ENCODE peak calls at places on chromosomes 7 and 10, in six cellular contexts. M, T, W, U, A and H are unnamed samples.

GRCh38 chr7:155405399-155406318 is 52.3 kb upstream of the EN2 start:
- DNase-seq in M (no peak), T (peak; percentile 46), W (no peak), U (peak; percentile 20), A (no peak), H (no peak)

GRCh38 chr7:27163776-27164380 is 1.5 kb downstream of the HOXA9 start:
- DNase-seq in M (no peak), T (no peak), W (peak; percentile 28), U (no peak), A (no peak), H (no peak)

GRCh38 chr7:51229106-51229537 is 87.5 kb downstream of the COBL start:
- DNase-seq in M (peak; percentile 63), T (peak; percentile 36), W (no peak), U (no peak), A (no peak), H (no peak)

GRCh38 chr7:130943336-130943901 is 209.4 kb upstream of the KLF14 start:
- DNase-seq in M (peak; percentile 74), T (no peak), W (peak; percentile 84), U (no peak), A (peak; percentile 97), H (no peak)

GRCh38 chr10:72889391-72889831 is 4.1 kb upstream of the OIT3 start:
- DNase-seq in M (peak; percentile 11), T (no peak), W (peak; percentile 26), U (no peak), A (peak; percentile 49), H (peak; percentile 94)

GRCh38 chr10:22824984-22825383 is 102.9 kb upstream of the ARMC3 start:
- DNase-seq in M (peak; percentile 99), T (no peak), W (peak; percentile 82), U (no peak), A (peak; percentile 74), H (no peak)

GRCh38 chr7:157470699-157471098 is 133.9 kb downstream of the DNAJB6 start:
- DNase-seq in M (no peak), T (no peak), W (no peak), U (no peak), A (no peak), H (no peak)

GRCh38 chr7:92904292-92905131 is 68.1 kb upstream of the CDK6 start:
- DNase-seq in M (peak; percentile 99), T (peak; percentile 96), W (peak; percentile 99), U (peak; percentile 80), A (peak; percentile 97), H (peak; percentile 16)

GRCh38 chr7:19321925-19322470 is 176.8 kb upstream of the FERD3L start:
- DNase-seq in M (no peak), T (no peak), W (no peak), U (no peak), A (no peak), H (no peak)

GRCh38 chr10:94224656-94225055 is 138.1 kb downstream of the NOC3L start:
- DNase-seq in M (peak; percentile 97), T (no peak), W (peak; percentile 82), U (no peak), A (peak; percentile 85), H (no peak)

GRCh38 chr10:94276140-94276539 is 86.6 kb downstream of the NOC3L start:
- DNase-seq in M (no peak), T (no peak), W (no peak), U (no peak), A (no peak), H (no peak)

GRCh38 chr7:140961117-140961516 is 36.4 kb upstream of the BRAF start:
- DNase-seq in M (no peak), T (no peak), W (no peak), U (no peak), A (no peak), H (no peak)

GRCh38 chr7:138097064-138097741 is 20.9 kb downstream of the AKR1D1 start:
- DNase-seq in M (peak; percentile 55), T (no peak), W (peak; percentile 36), U (no peak), A (no peak), H (peak; percentile 25)

GRCh38 chr7:111357691-111358090 is 204.6 kb downstream of the IMMP2L start:
- DNase-seq in M (peak; percentile 49), T (no peak), W (peak; percentile 84), U (no peak), A (peak; percentile 56), H (peak; percentile 96)

GRCh38 chr7:148265896-148266295 is 324.7 kb upstream of the C7orf33 start:
- DNase-seq in M (no peak), T (no peak), W (no peak), U (no peak), A (no peak), H (no peak)

GRCh38 chr10:132667613-132668394 is 118.1 kb downstream of the NKX6-2 start:
- DNase-seq in M (peak; percentile 92), T (no peak), W (peak; percentile 65), U (no peak), A (peak; percentile 86), H (peak; percentile 53)

GRCh38 chr10:79192677-79193003 is 123.9 kb downstream of the ZMIZ1 start:
- DNase-seq in M (peak; percentile 26), T (no peak), W (peak; percentile 90), U (no peak), A (peak; percentile 73), H (peak; percentile 5)

GRCh38 chr10:53013201-53013808 is 240.7 kb upstream of the MBL2 start:
- DNase-seq in M (no peak), T (no peak), W (no peak), U (no peak), A (no peak), H (no peak)

GRCh38 chr10:124179308-124180043 is 86.1 kb upstream of the CHST15 start:
- DNase-seq in M (no peak), T (peak; percentile 21), W (no peak), U (no peak), A (no peak), H (no peak)

GRCh38 chr7:55556031-55556430 is 16.3 kb downstream of the VOPP1 start:
- DNase-seq in M (peak; percentile 48), T (peak; percentile 31), W (no peak), U (no peak), A (no peak), H (peak; percentile 56)

GRCh38 chr10:69345890-69346474 is 67.7 kb downstream of the HK1 start:
- DNase-seq in M (no peak), T (no peak), W (no peak), U (no peak), A (no peak), H (peak; percentile 25)

GRCh38 chr10:49138361-49138891 is 4.6 kb upstream of the FAM170B start:
- DNase-seq in M (no peak), T (peak; percentile 19), W (peak; percentile 56), U (no peak), A (peak; percentile 87), H (no peak)

GRCh38 chr10:73876157-73876556 is 1.8 kb upstream of the CAMK2G start:
- DNase-seq in M (no peak), T (no peak), W (no peak), U (no peak), A (no peak), H (peak; percentile 26)

GRCh38 chr10:131949041-131949862 is 32.5 kb downstream of the BNIP3 start:
- DNase-seq in M (no peak), T (no peak), W (no peak), U (no peak), A (no peak), H (no peak)

GRCh38 chr7:152522551-152522950 is 86.7 kb upstream of the KMT2C start:
- DNase-seq in M (no peak), T (no peak), W (peak; percentile 41), U (no peak), A (no peak), H (peak; percentile 91)

GRCh38 chr10:122993797-122994336 is 13.7 kb downstream of the PSTK start:
- DNase-seq in M (no peak), T (no peak), W (no peak), U (no peak), A (no peak), H (no peak)

GRCh38 chr10:110460111-110460809 is 37.4 kb upstream of the DUSP5 start:
- DNase-seq in M (peak; percentile 87), T (peak; percentile 58), W (peak; percentile 88), U (peak; percentile 15), A (peak; percentile 34), H (peak; percentile 79)